ENCODE peak calls at places on chromosomes 11 and 22, in six cellular contexts. P, F, A, U, B and L are unnamed samples. For H3K27me3, the result is how much of the 10 kb centered on the place peaks cover.

GRCh38 chr11:123452799-123453198 is 22.7 kb downstream of the GRAMD1B start:
- DNase-seq in B (no peak), U (no peak), P (no peak), F (no peak), A (no peak), L (no peak)

GRCh38 chr11:110584150-110584549 is 128.1 kb downstream of the ARHGAP20 start:
- DNase-seq in P (no peak), A (no peak), U (no peak), F (no peak), B (no peak), L (no peak)

GRCh38 chr11:67492801-67493547 is 10.1 kb downstream of the AIP start:
- DNase-seq in A (no peak), B (no peak), F (no peak), U (no peak), P (no peak), L (no peak)

GRCh38 chr11:117385906-117386305 is 58.3 kb downstream of the CEP164 start:
- DNase-seq in P (no peak), A (no peak), B (no peak), F (no peak), U (no peak), L (no peak)

GRCh38 chr11:68890490-68891231 is 13.0 kb downstream of the MRPL21 start:
- DNase-seq in P (peak), U (no peak), B (peak), F (peak), A (no peak), L (no peak)

GRCh38 chr11:65580756-65581155 is 4.9 kb downstream of the EHBP1L1 start:
- DNase-seq in A (no peak), P (no peak), U (no peak), B (no peak), F (no peak), L (no peak)

GRCh38 chr11:80285076-80285790 is 844.4 kb upstream of the TENM4 start:
- DNase-seq in P (no peak), A (no peak), F (no peak), U (no peak), B (no peak), L (no peak)

GRCh38 chr22:22171357-22172218 is 73.0 kb upstream of the VPREB1 start:
- DNase-seq in A (no peak), U (no peak), B (no peak), F (no peak), P (no peak), L (no peak)

GRCh38 chr22:20203142-20204099 is 52.6 kb upstream of the CCDC188 start:
- DNase-seq in A (no peak), F (no peak), B (peak), P (no peak), U (no peak), L (no peak)

GRCh38 chr11:9607511-9607899 is 34.0 kb downstream of the WEE1 start:
- DNase-seq in B (no peak), A (no peak), U (no peak), P (no peak), F (no peak), L (no peak)

GRCh38 chr11:67468509-67468834 is 579 bp downstream of the TMEM134 start:
- DNase-seq in B (no peak), P (no peak), A (no peak), U (no peak), F (no peak), L (no peak)

GRCh38 chr11:134958336-134958640 is 546.2 kb upstream of the B3GAT1 start:
- DNase-seq in U (no peak), F (no peak), B (no peak), P (no peak), A (no peak), L (no peak)

GRCh38 chr22:43203471-43203981 is 16.6 kb upstream of the TTLL12 start:
- DNase-seq in P (no peak), F (no peak), U (no peak), A (no peak), B (no peak), L (no peak)

GRCh38 chr11:20013346-20014066 is 146.8 kb downstream of the DBX1 start:
- DNase-seq in B (peak), A (no peak), F (no peak), P (no peak), U (no peak), L (no peak)

GRCh38 chr11:104319396-104319795 is 155.4 kb upstream of the PDGFD start:
- DNase-seq in B (no peak), A (no peak), P (no peak), U (no peak), F (no peak), L (no peak)

GRCh38 chr11:69215784-69216415 is 60.2 kb downstream of the SMIM38 start:
- DNase-seq in P (peak), U (no peak), F (no peak), B (no peak), A (no peak), L (no peak)

GRCh38 chr11:69040581-69041260 is 8.0 kb upstream of the TPCN2 start:
- DNase-seq in B (no peak), U (no peak), P (peak), F (no peak), A (no peak), L (no peak)

GRCh38 chr11:36380296-36381004 is 84.4 kb downstream of the PRR5L start:
- DNase-seq in A (no peak), U (no peak), F (no peak), P (no peak), B (no peak), L (no peak)

GRCh38 chr11:70501026-70501901 is 102.9 kb downstream of the CTTN start:
- DNase-seq in P (no peak), U (no peak), A (no peak), B (peak), F (no peak), L (no peak)

GRCh38 chr11:72741429-72741833 is 10.8 kb downstream of the ARAP1 start:
- DNase-seq in B (peak), U (no peak), P (no peak), A (no peak), F (no peak), L (peak)

GRCh38 chr11:86896486-86896885 is 58.7 kb downstream of the FZD4 start:
- DNase-seq in P (no peak), U (no peak), A (no peak), B (no peak), F (no peak), L (no peak)

GRCh38 chr11:134725939-134726639 is 314.0 kb upstream of the B3GAT1 start:
- DNase-seq in P (no peak), F (peak), B (no peak), A (no peak), U (no peak), L (no peak)

GRCh38 chr11:31987118-31988005 is 103.5 kb upstream of the RCN1 start:
- DNase-seq in A (no peak), U (no peak), B (no peak), F (no peak), P (no peak), L (no peak)

GRCh38 chr22:33803371-33803770 is 116.9 kb downstream of the LARGE1 start:
- DNase-seq in P (peak), B (no peak), F (peak), U (no peak), A (no peak), L (no peak)

GRCh38 chr11:67583319-67584204 is at the start of gene GSTP1:
- DNase-seq in F (peak), A (peak), P (peak), B (peak), U (peak), L (peak)

GRCh38 chr22:40156001-40156516 is 21.7 kb upstream of the TNRC6B start:
- DNase-seq in U (no peak), A (no peak), B (no peak), P (peak), F (no peak), L (no peak)

GRCh38 chr11:26580929-26581328 is 8.9 kb upstream of the MUC15 start:
- DNase-seq in F (no peak), B (no peak), U (no peak), P (no peak), A (no peak), L (no peak)

GRCh38 chr11:20493340-20493739 is 105.8 kb downstream of the PRMT3 start:
- DNase-seq in P (no peak), A (no peak), B (no peak), U (no peak), F (no peak), L (no peak)

GRCh38 chr22:40720538-40721256 is 41.4 kb downstream of the MCHR1 start:
- DNase-seq in A (no peak), B (no peak), P (no peak), F (no peak), U (no peak), L (no peak)

GRCh38 chr11:121323208-121323607 is 30.6 kb downstream of the SC5D start:
- DNase-seq in P (no peak), B (no peak), F (no peak), U (no peak), A (no peak), L (no peak)

DNA sequence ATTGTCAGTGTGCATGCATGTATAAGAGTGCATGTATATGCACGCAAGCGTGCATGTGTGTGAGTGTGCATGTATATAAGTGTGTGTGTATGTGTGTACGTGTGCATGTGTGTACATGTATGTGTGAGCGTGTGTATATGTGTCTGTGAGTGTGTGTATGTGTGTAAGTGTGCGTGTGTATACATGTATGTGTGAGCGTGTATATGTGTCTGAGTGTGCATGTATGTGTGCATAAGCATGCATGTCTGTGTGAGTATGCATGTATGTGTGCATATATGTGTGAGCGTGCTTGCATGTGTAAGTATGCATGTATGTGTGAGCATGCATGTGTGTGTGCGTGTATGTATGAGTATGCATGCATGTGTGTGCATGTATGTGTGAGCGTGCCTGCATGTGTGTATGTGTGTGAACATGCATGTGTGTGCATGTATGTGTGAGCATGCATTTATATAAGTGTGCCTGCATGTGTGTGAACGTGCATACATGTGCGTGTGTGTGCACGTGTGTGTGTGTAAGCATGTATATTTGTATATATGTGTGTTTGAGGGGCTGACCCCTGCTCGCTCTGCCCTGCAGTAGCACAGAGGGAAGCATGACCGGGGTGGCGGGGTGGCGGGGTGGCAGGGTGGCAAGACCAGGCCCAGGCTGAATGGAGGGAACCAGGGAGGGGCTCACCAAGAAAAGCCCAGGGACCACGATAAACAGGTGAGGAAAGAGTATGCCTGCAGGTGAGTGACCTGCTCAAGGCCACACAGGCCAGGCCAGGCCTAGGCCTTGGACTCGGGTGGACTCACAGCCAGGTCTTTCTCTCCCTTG is 26.3 kb downstream of the CYTH4 start:
- DNase-seq in A (no peak), U (no peak), F (no peak), B (no peak), P (no peak), L (no peak)
- H3K4me3 ChIP-seq in A (peak), U (peak), F (no peak), B (no peak), P (no peak), L (peak)

GRCh38 chr22:49019737-49020136 is 807.9 kb downstream of the BRD1 start:
- DNase-seq in B (no peak), F (no peak), A (no peak), P (no peak), U (no peak), L (no peak)

GRCh38 chr22:49022816-49023160 is 804.9 kb downstream of the BRD1 start:
- DNase-seq in U (no peak), A (no peak), B (no peak), P (no peak), F (no peak), L (no peak)

GRCh38 chr22:49020314-49020713 is 807.4 kb downstream of the BRD1 start:
- DNase-seq in P (no peak), B (no peak), U (no peak), F (no peak), A (no peak), L (no peak)

GRCh38 chr22:49021926-49022815 is 805.5 kb downstream of the BRD1 start:
- DNase-seq in B (peak), F (peak), U (no peak), P (no peak), A (no peak), L (no peak)

DNA sequence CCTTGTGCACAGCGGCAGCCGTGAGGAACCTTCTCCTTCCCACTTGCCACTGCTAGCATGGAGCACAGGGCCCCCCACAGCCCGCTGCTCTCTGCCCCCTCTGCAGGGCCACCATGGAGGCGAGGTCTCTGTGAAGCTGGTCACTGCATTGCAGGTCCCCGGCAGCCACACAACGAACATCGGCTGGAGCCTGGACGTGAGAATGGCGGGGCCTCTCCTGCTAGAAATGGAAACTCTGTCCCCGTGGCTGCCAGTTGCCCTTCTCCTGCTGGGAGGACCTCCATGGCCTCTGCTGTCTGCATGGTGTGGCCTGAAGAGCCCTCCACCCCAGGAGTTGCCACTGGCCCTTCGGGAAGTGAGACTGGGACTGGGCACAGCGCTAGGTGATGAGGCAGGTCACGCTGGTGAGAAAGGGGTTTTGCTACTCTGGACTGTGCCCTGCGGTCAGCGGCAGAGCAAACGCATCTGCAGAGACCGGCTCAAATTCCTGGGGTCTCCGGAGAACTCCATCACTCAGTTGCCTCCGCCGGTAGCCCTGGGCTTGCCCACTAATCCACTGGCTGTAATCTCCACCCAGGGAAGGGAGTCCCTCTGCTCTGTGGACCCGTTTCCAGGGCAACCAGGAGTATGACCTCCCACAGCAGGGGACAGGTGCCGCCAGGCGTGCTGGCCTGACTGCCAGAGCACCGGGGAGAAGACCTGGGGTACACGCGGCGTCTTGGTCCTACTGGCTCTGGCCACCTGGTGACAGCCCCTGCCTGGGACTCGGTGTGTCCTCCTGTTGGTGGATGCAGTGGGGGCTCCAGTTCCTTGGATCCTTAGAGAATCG is 806.4 kb downstream of the BRD1 start:
- DNase-seq in B (no peak), U (no peak), F (no peak), P (no peak), A (no peak), L (no peak)
- H3K27me3 ChIP-seq in B (half or more), U (under half), F (under half), P (under half), A (under half), L (under half)

GRCh38 chr11:369336-370018 is at the start of gene B4GALNT4:
- DNase-seq in P (no peak), A (peak), U (peak), B (peak), F (peak), L (no peak)
- H3K4me3 ChIP-seq in P (no peak), A (peak), U (no peak), B (peak), F (peak), L (no peak)

DNA sequence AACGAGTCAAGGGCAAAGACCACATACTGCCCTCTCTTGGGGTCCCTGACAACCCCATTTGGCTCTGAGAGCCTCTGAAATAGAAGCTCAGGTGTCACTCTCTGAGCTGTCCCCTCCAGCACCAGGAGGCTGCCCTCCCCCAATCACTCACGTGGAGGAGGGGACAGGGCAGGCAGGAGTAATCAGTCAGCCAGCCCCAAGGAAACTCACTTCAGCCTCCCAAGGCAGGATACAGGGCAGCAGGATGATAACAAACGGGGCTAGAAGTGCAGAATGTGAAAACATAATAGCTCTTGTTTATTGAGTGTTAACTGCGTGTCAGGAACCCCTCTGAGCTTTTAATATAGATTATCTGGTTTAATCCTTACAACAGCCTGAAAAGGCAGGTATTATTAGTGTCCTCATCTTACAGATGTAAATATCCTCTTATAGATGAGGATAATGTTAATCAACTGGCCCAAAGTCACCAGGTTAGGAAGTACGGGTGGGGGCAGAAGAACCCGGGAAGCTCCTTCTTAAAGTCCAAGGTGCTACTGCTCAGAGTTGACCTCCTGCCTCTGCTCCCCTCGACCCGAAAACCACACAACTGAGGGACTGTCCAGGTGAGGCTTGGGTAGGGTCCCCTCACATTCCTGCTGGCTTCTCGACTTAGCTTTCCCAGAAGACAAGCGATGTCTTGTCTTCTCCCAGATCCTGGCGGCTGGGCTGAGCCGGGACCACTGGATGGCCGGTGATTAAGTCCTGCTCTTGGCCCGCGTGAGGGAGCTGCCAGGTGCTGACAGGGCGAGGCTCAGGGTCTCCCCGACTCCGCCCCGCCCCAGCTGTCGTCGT is 2.7 kb downstream of the CHRM4 start:
- DNase-seq in F (no peak), B (no peak), P (no peak), U (no peak), A (no peak), L (no peak)
- H3K27me3 ChIP-seq in F (under half), B (half or more), P (under half), U (under half), A (under half), L (under half)

DNA sequence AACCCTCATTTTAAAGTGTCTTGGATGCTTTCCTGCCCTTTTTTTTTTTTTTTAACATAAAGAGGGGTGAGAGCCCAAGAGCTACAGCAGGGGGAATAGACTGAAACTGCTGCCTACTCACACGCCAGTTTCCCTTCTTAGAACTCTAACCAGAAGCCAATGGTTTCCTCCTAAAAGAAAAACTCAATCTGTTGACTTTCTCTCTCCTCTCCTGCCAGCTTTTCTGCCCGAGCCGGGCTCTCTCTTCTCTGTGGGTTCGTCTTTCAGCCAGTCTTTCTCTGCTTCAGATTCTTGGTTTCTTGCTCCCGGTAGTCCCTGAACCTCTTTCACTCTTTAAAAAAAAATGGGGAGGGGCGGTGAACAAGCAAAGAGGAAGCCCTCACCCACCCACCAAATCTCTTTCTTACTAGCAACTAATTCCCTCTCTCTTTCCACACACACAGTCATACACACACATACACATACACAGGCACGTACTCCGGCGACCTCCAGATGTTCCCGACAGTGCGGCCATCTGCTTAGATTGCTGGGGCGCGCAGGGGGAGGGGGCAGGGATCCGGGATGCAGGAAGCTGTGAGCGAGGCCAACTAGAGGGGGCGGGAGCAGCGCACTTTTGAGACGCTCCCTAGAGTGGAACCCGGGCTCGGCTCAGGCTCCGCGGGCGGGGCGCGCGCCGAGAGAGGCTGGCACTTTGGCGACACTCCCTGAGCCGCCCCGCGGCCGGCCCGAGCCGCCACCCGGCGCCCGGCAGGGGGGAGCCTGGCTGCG is 446 bp upstream of the TSKU start:
- DNase-seq in U (no peak), A (no peak), F (peak), P (peak), B (peak), L (no peak)
- H3K4me3 ChIP-seq in U (no peak), A (peak), F (peak), P (peak), B (peak), L (peak)

DNA sequence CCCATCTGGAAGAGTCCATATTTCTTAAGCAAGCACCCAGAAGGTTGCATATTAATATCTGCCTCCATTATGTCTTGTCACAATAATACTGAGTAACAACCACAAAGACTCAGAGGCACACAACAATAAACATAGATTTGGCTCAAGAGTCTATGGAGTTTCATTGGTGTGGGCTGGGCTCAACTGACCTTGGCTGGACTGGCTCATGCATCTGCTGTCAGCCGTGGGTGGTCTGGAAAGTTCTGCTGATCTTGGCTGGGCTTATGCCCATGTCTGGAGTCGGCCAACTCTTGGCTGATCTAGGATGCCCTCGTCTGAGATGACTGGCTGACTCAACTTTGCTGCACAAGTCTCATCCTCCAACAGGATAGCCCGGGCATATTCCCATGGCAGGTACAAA is 66.9 kb upstream of the CD82 start:
- DNase-seq in B (no peak), U (no peak), A (no peak), F (no peak), P (no peak), L (no peak)
- H3K27me3 ChIP-seq in B (under half), U (under half), A (under half), F (under half), P (under half), L (under half)

GRCh38 chr11:95327273-95327948 is 96.4 kb upstream of the SESN3 start:
- DNase-seq in U (no peak), B (no peak), P (no peak), A (no peak), F (no peak), L (no peak)
- H3K4me3 ChIP-seq in U (no peak), B (no peak), P (no peak), A (no peak), F (no peak), L (no peak)